ENCODE peak calls at places on chromosome 22, in five cellular contexts. B is GM19239, N is trophoblast cell, E is aorta, S is mucosa of descending colon. F is an unnamed sample.

GRCh38 chr22:28920757-28921584 is 37.6 kb downstream of the ZNRF3 start:
- DNase-seq in S (no peak), B (no peak), E (no peak), N (no peak), F (no peak)

GRCh38 chr22:49726022-49726681 is 101.5 kb downstream of the BRD1 start:
- DNase-seq in B (no peak), E (no peak), S (no peak), N (no peak), F (no peak)

GRCh38 chr22:37503850-37504249 is 15.4 kb downstream of the CARD10 start:
- DNase-seq in S (peak; percentile 63), N (no peak), B (no peak), E (no peak), F (no peak)

GRCh38 chr22:49205401-49205800 is 622.3 kb downstream of the BRD1 start:
- DNase-seq in E (no peak), B (no peak), S (no peak), N (no peak), F (no peak)

GRCh38 chr22:39433476-39434242 is 23.2 kb upstream of the MGAT3 start:
- DNase-seq in S (no peak), B (no peak), E (no peak), N (no peak), F (no peak)

GRCh38 chr22:19746726-19747125 is 13.9 kb upstream of the TBX1 start:
- DNase-seq in S (no peak), E (no peak), N (no peak), B (no peak), F (no peak)

GRCh38 chr22:39996732-39997131 is 2.0 kb downstream of the FAM83F start:
- DNase-seq in E (no peak), B (no peak), N (no peak), S (no peak), F (no peak)

GRCh38 chr22:37747090-37747714 is 50.4 kb downstream of the TRIOBP start:
- DNase-seq in N (peak; percentile 28), B (no peak), S (peak; percentile 54), E (peak; percentile 67), F (peak; percentile 48)

GRCh38 chr22:42410708-42411107 is 21.5 kb downstream of the NFAM1 start:
- DNase-seq in N (no peak), B (no peak), S (no peak), E (no peak), F (no peak)

GRCh38 chr22:35308480-35308945 is 8.8 kb downstream of the TOM1 start:
- DNase-seq in E (no peak), S (no peak), N (no peak), B (no peak), F (no peak)

GRCh38 chr22:42365337-42365865 is 66.8 kb downstream of the NFAM1 start:
- DNase-seq in S (no peak), E (no peak), N (peak; percentile 74), B (no peak), F (no peak)

GRCh38 chr22:33476716-33477115 is 418.5 kb upstream of the SYN3 start:
- DNase-seq in B (no peak), E (no peak), S (no peak), N (peak; percentile 7), F (no peak)

GRCh38 chr22:44091751-44092150 is 67.6 kb downstream of the PARVB start:
- DNase-seq in N (no peak), B (no peak), E (no peak), S (no peak), F (no peak)

GRCh38 chr22:30310881-30311771 is 15.6 kb downstream of the TBC1D10A start:
- DNase-seq in N (no peak), E (peak; percentile 86), B (no peak), S (peak; percentile 83), F (peak; percentile 95)

GRCh38 chr22:44037519-44038370 is 13.6 kb downstream of the PARVB start:
- DNase-seq in B (no peak), N (peak; percentile 69), S (peak; percentile 20), E (no peak), F (peak; percentile 92)

GRCh38 chr22:38176170-38176741 is 5.4 kb downstream of the PLA2G6 start:
- DNase-seq in N (peak; percentile 55), E (peak; percentile 90), B (peak; percentile 23), S (peak; percentile 55), F (peak; percentile 82)

GRCh38 chr22:26529345-26529744 is 17.1 kb upstream of the TFIP11 start:
- DNase-seq in S (no peak), B (no peak), N (peak; percentile 13), E (no peak), F (no peak)

GRCh38 chr22:35317680-35318290 is 18.1 kb downstream of the TOM1 start:
- DNase-seq in N (no peak), B (no peak), S (no peak), E (peak; percentile 38), F (no peak)

GRCh38 chr22:37210041-37210803 is 2.1 kb downstream of the SSTR3 start:
- DNase-seq in E (no peak), B (no peak), S (no peak), N (no peak), F (no peak)

GRCh38 chr22:39277135-39277607 is 32.4 kb upstream of the PDGFB start:
- DNase-seq in S (no peak), E (no peak), N (peak; percentile 84), B (no peak), F (peak; percentile 48)

GRCh38 chr22:23501244-23501643 is 78.8 kb downstream of the IGLL1 start:
- DNase-seq in N (no peak), E (no peak), S (no peak), B (no peak), F (no peak)

GRCh38 chr22:42719656-42720262 is 911 bp downstream of the A4GALT start:
- DNase-seq in B (no peak), N (peak; percentile 46), S (no peak), E (no peak), F (no peak)

GRCh38 chr22:19810381-19811141 is 44.1 kb downstream of the GNB1L start:
- DNase-seq in S (no peak), B (no peak), N (no peak), E (no peak), F (peak; percentile 80)

GRCh38 chr22:45997775-45998637 is 21.0 kb upstream of the WNT7B start:
- DNase-seq in E (no peak), S (no peak), N (no peak), B (no peak), F (no peak)

GRCh38 chr22:31082606-31083376 is 1.7 kb downstream of the SMTN start:
- DNase-seq in N (peak; percentile 67), E (peak; percentile 87), S (peak; percentile 91), B (peak; percentile 9), F (peak; percentile 75)

F was measured in fibroblast of the aortic adventitia.